ENCODE peak calls at places on chromosomes 1 and 21, in nine cellular contexts. M is GM04504; X is activated CD4-positive, alpha-beta T cell treated with anti-CD3 and anti-CD28 coated beads, Interleukin-2, amount 10 ng/mL, durations not matched to agents 7 days and 5 days; G is cardiac muscle cell; D is hippocampal formation; Q is foreskin fibroblast; N is upper lobe of left lung; Z is fibroblast of the conjunctiva; U is pancreas. V is an unnamed sample.

GRCh38 chr1:224014328-224014649 is 99.6 kb upstream of the FBXO28 start:
- DNase-seq in M (no peak), X (no peak), G (no peak), D (no peak), Q (no peak), N (no peak), Z (no peak), U (no peak), V (no peak)

GRCh38 chr21:40553781-40554180 is 293.2 kb downstream of the DSCAM start:
- DNase-seq in M (no peak), X (no peak), G (no peak), D (no peak), Q (no peak), N (no peak), Z (no peak), U (no peak), V (no peak)

GRCh38 chr1:95650631-95651030 is 416.6 kb downstream of the RWDD3 start:
- DNase-seq in M (no peak), X (no peak), G (no peak), D (no peak), Q (no peak), N (no peak), Z (no peak), U (no peak), V (no peak)

GRCh38 chr1:206960676-206961386 is 9.4 kb downstream of the FCAMR start:
- DNase-seq in M (no peak), X (no peak), G (no peak), D (no peak), Q (no peak), N (no peak), Z (no peak), U (no peak), V (no peak)

GRCh38 chr1:21344750-21345443 is 54.6 kb upstream of the ECE1 start:
- DNase-seq in M (no peak), X (no peak), G (no peak), D (no peak), Q (peak), N (no peak), Z (no peak), U (peak), V (peak)

GRCh38 chr1:32746130-32746529 is 43.6 kb upstream of the SYNC start:
- DNase-seq in M (no peak), X (no peak), G (no peak), D (no peak), Q (no peak), N (no peak), Z (no peak), U (peak), V (peak)

GRCh38 chr1:154190550-154190949 is 1.4 kb downstream of the TPM3 start:
- DNase-seq in M (no peak), X (no peak), G (peak), D (no peak), Q (peak), N (peak), Z (no peak), U (no peak), V (no peak)

GRCh38 chr1:2001773-2002411 is 1.7 kb downstream of the CFAP74 start:
- DNase-seq in M (no peak), X (no peak), G (no peak), D (no peak), Q (no peak), N (peak), Z (no peak), U (no peak), V (peak)

GRCh38 chr1:67624680-67625079 is 60.3 kb upstream of the GADD45A start:
- DNase-seq in M (no peak), X (no peak), G (no peak), D (no peak), Q (no peak), N (no peak), Z (no peak), U (no peak), V (no peak)

GRCh38 chr1:221776495-221777413 is 34.9 kb upstream of the DUSP10 start:
- DNase-seq in M (no peak), X (peak), G (no peak), D (no peak), Q (no peak), N (no peak), Z (no peak), U (no peak), V (no peak)

GRCh38 chr1:241815957-241816356 is 32.0 kb upstream of the EXO1 start:
- DNase-seq in M (no peak), X (no peak), G (no peak), D (no peak), Q (no peak), N (no peak), Z (no peak), U (no peak), V (no peak)

GRCh38 chr21:35026617-35027557 is 22.2 kb downstream of the RUNX1 start:
- DNase-seq in M (no peak), X (peak), G (peak), D (no peak), Q (peak), N (peak), Z (no peak), U (no peak), V (peak)

GRCh38 chr1:56153276-56153675 is 426.1 kb downstream of the PLPP3 start:
- DNase-seq in M (no peak), X (no peak), G (no peak), D (no peak), Q (no peak), N (no peak), Z (no peak), U (no peak), V (no peak)

GRCh38 chr1:108817016-108817415 is 39.9 kb downstream of the AKNAD1 start:
- DNase-seq in M (peak), X (no peak), G (peak), D (peak), Q (peak), N (peak), Z (peak), U (no peak), V (no peak)

GRCh38 chr21:43814215-43815106 is 25.1 kb downstream of the RRP1 start:
- DNase-seq in M (no peak), X (no peak), G (peak), D (no peak), Q (no peak), N (no peak), Z (no peak), U (no peak), V (no peak)

GRCh38 chr1:204806943-204807624 is 63.6 kb upstream of the NFASC start:
- DNase-seq in M (peak), X (peak), G (peak), D (peak), Q (peak), N (peak), Z (peak), U (peak), V (peak)

GRCh38 chr1:76807543-76808260 is 59.6 kb upstream of the ST6GALNAC5 start:
- DNase-seq in M (no peak), X (no peak), G (no peak), D (no peak), Q (peak), N (no peak), Z (no peak), U (no peak), V (no peak)

GRCh38 chr21:42164064-42164789 is 54.7 kb upstream of the ABCG1 start:
- DNase-seq in M (no peak), X (peak), G (peak), D (peak), Q (peak), N (peak), Z (no peak), U (peak), V (peak)